ENCODE peak calls at places on chromosomes 1 and 21, in nine cellular contexts. G is activated T-cell treated with anti-CD3 and anti-CD28 coated beads, Interleukin-2, amount 50 U/mL, for 72 hours; H is activated CD4-positive, CD25-positive, alpha-beta regulatory T cell treated with anti-CD3 and anti-CD28 coated beads, Interleukin-2, amount 50 U/mL, for 72 hours; R is ELR; U is cardiac fibroblast; O is renal cortical epithelial cell; P is A549; I is uterus; K is HL-60. N is an unnamed sample.

GRCh38 chr1:65065535-65066378 is 82.2 kb upstream of the AK4 start:
- DNase-seq in P (peak), U (peak), I (peak), K (no peak), O (no peak), G (no peak), H (no peak), R (peak), N (no peak)

GRCh38 chr21:21664871-21665270 is 666.7 kb downstream of the NCAM2 start:
- DNase-seq in G (no peak), I (no peak), U (peak), O (no peak), P (no peak), R (no peak), K (no peak), H (no peak), N (no peak)

GRCh38 chr1:117930484-117930883 is 945 bp downstream of the WDR3 start:
- DNase-seq in R (peak), I (no peak), O (peak), H (no peak), G (no peak), K (no peak), U (no peak), P (peak), N (no peak)

GRCh38 chr1:86757272-86757984 is 53.1 kb downstream of the SH3GLB1 start:
- DNase-seq in P (no peak), H (no peak), I (peak), R (no peak), K (no peak), U (peak), G (no peak), O (peak), N (no peak)

GRCh38 chr1:118504231-118504644 is 319.2 kb upstream of the SPAG17 start:
- DNase-seq in R (no peak), H (no peak), P (no peak), O (no peak), I (no peak), G (no peak), K (no peak), U (no peak), N (no peak)

GRCh38 chr1:107767156-107767582 is 197.8 kb downstream of the VAV3 start:
- DNase-seq in H (no peak), P (no peak), R (no peak), O (no peak), K (no peak), U (peak), G (no peak), I (no peak), N (no peak)

GRCh38 chr1:1217621-1218523 is 3.9 kb upstream of the TNFRSF4 start:
- DNase-seq in R (peak), K (no peak), O (peak), P (peak), H (no peak), I (no peak), U (no peak), G (peak), N (no peak)

GRCh38 chr1:64072089-64072835 is 131.2 kb upstream of the UBE2U start:
- DNase-seq in U (peak), K (no peak), O (peak), H (no peak), I (no peak), G (no peak), P (no peak), R (peak), N (no peak)

GRCh38 chr1:2546515-2547209 is 9.5 kb upstream of the TNFRSF14 start:
- DNase-seq in I (peak), O (peak), K (peak), R (peak), U (peak), H (peak), G (peak), P (peak), N (peak)

GRCh38 chr1:184482113-184482512 is 95.3 kb downstream of the C1orf21 start:
- DNase-seq in O (no peak), K (no peak), I (peak), U (peak), H (no peak), P (no peak), G (no peak), R (no peak), N (no peak)

GRCh38 chr1:163980391-163980790 is 578.6 kb upstream of the PBX1 start:
- DNase-seq in K (no peak), P (no peak), R (no peak), O (no peak), I (no peak), U (no peak), H (no peak), G (no peak), N (no peak)

GRCh38 chr1:156419863-156420208 is 50.8 kb downstream of the RHBG start:
- DNase-seq in G (peak), O (no peak), R (no peak), U (no peak), K (no peak), P (no peak), H (no peak), I (no peak), N (no peak)

GRCh38 chr21:34952701-34953100 is 96.4 kb downstream of the RUNX1 start:
- DNase-seq in I (no peak), H (no peak), G (no peak), R (no peak), K (no peak), P (no peak), O (peak), U (no peak), N (no peak)

GRCh38 chr1:39204441-39205081 is at the start of gene MACF1:
- DNase-seq in K (peak), U (peak), I (peak), H (no peak), P (peak), R (peak), O (peak), G (peak), N (no peak)

GRCh38 chr1:13617108-13617507 is 33.5 kb downstream of the PDPN start:
- DNase-seq in O (no peak), U (peak), P (no peak), I (no peak), H (no peak), G (no peak), R (no peak), K (no peak), N (no peak)

GRCh38 chr1:173062156-173062938 is 11.6 kb upstream of the TNFSF18 start:
- DNase-seq in K (no peak), P (no peak), O (peak), I (no peak), U (peak), H (no peak), R (peak), G (no peak), N (no peak)

GRCh38 chr1:9890224-9890731 is 19.8 kb downstream of the CTNNBIP1 start:
- DNase-seq in I (peak), H (no peak), P (peak), O (peak), U (peak), K (peak), G (no peak), R (peak), N (no peak)

GRCh38 chr1:26210471-26210870 is 20.1 kb downstream of the CATSPER4 start:
- DNase-seq in U (no peak), G (no peak), I (no peak), O (no peak), P (no peak), R (no peak), K (no peak), H (no peak), N (no peak)

GRCh38 chr1:147210987-147211386 is 14.2 kb downstream of the FMO5 start:
- DNase-seq in U (no peak), O (no peak), G (no peak), P (no peak), H (no peak), R (no peak), I (no peak), K (no peak), N (no peak)

GRCh38 chr1:147757015-147757990 is 3.1 kb downstream of the GJA5 start:
- DNase-seq in H (no peak), I (no peak), K (no peak), G (no peak), P (no peak), U (peak), R (peak), O (peak), N (no peak)

GRCh38 chr1:222557574-222557973 is 9.7 kb upstream of the HHIPL2 start:
- DNase-seq in K (no peak), O (no peak), U (no peak), P (no peak), R (no peak), I (no peak), G (no peak), H (no peak), N (no peak)

GRCh38 chr1:183023146-183023600 is at the start of gene LAMC1:
- DNase-seq in P (peak), U (peak), H (no peak), I (peak), R (peak), G (peak), O (peak), K (no peak), N (no peak)

GRCh38 chr1:207831517-207832327 is 79.2 kb downstream of the CD34 start:
- DNase-seq in P (no peak), I (no peak), K (no peak), O (peak), G (peak), U (no peak), H (no peak), R (peak), N (no peak)

GRCh38 chr1:98653186-98653585 is 8.3 kb upstream of the SNX7 start:
- DNase-seq in K (no peak), O (no peak), R (peak), G (no peak), U (no peak), H (no peak), I (no peak), P (no peak), N (no peak)

GRCh38 chr1:244970236-244970652 is 105.9 kb upstream of the HNRNPU start:
- DNase-seq in I (no peak), P (no peak), U (no peak), R (peak), G (peak), K (peak), H (peak), O (peak), N (peak)

GRCh38 chr1:53717025-53717804 is 21.7 kb downstream of the GLIS1 start:
- DNase-seq in U (no peak), G (no peak), I (no peak), K (no peak), H (no peak), O (no peak), R (no peak), P (no peak), N (no peak)

GRCh38 chr1:222815367-222815765 is 527 bp downstream of the DISP1 start:
- DNase-seq in K (no peak), G (peak), P (peak), H (no peak), I (no peak), O (no peak), R (peak), U (no peak), N (no peak)

GRCh38 chr1:108831225-108831624 is 25.7 kb downstream of the AKNAD1 start:
- DNase-seq in I (no peak), H (no peak), R (peak), G (no peak), O (no peak), P (no peak), K (no peak), U (peak), N (no peak)

GRCh38 chr1:241470908-241471610 is 48.5 kb downstream of the FH start:
- DNase-seq in P (no peak), O (no peak), R (no peak), H (no peak), I (no peak), G (no peak), U (no peak), K (no peak), N (no peak)

GRCh38 chr1:24216254-24216653 is 29.2 kb upstream of the IFNLR1 start:
- DNase-seq in O (peak), K (no peak), R (no peak), H (no peak), I (peak), P (no peak), G (no peak), U (peak), N (no peak)

GRCh38 chr1:173255214-173255813 is 48.2 kb upstream of the TNFSF4 start:
- DNase-seq in P (peak), I (no peak), G (peak), R (peak), K (peak), O (peak), H (no peak), U (peak), N (no peak)

GRCh38 chr1:28926629-28927441 is 12.5 kb downstream of the EPB41 start:
- DNase-seq in I (no peak), H (no peak), R (no peak), P (no peak), K (peak), G (peak), O (peak), U (peak), N (peak)

GRCh38 chr1:234681065-234681464 is 71.1 kb upstream of the IRF2BP2 start:
- DNase-seq in O (no peak), I (no peak), K (no peak), H (no peak), U (no peak), G (no peak), R (no peak), P (no peak), N (no peak)

GRCh38 chr1:59062743-59063142 is 234.2 kb upstream of the FGGY start:
- DNase-seq in U (peak), P (no peak), O (peak), R (peak), G (no peak), K (no peak), H (no peak), I (peak), N (no peak)

GRCh38 chr21:33998402-33998801 is 75.0 kb upstream of the MRPS6 start:
- DNase-seq in I (no peak), R (no peak), O (no peak), P (no peak), U (no peak), H (no peak), K (no peak), G (no peak), N (no peak)

GRCh38 chr1:99589186-99589636 is 56.7 kb upstream of the PALMD start:
- DNase-seq in K (no peak), P (no peak), O (peak), H (no peak), U (no peak), I (no peak), R (no peak), G (no peak), N (no peak)

GRCh38 chr1:94819945-94820746 is at the start of gene SLC44A3:
- DNase-seq in G (peak), H (no peak), R (peak), K (peak), I (peak), U (peak), O (no peak), P (peak), N (no peak)

GRCh38 chr1:23546897-23547596 is 12.3 kb downstream of the ID3 start:
- DNase-seq in R (no peak), U (no peak), P (no peak), K (no peak), H (no peak), G (no peak), O (no peak), I (no peak), N (no peak)